ENCODE peak calls at places on chromosomes 13 and 19, in ten cellular contexts. B, J, Y, O, D, S, E, G, C and U are unnamed samples.

GRCh38 chr19:2070436-2070827 is 19.4 kb upstream of the MKNK2 start:
- DNase-seq in B (no peak), J (no peak), Y (no peak), O (no peak), D (no peak), S (no peak), E (no peak), G (no peak), C (no peak), U (peak; percentile 59)

GRCh38 chr19:58513694-58514563 is 2.1 kb upstream of the SLC27A5 start:
- DNase-seq in B (peak; percentile 67), J (peak; percentile 88), Y (no peak), O (peak; percentile 86), D (peak; percentile 85), S (peak; percentile 20), E (peak; percentile 84), G (peak; percentile 83), C (peak; percentile 93), U (peak; percentile 79)

GRCh38 chr13:62194371-62194770 is 778.7 kb upstream of the PCDH20 start:
- DNase-seq in B (no peak), J (no peak), Y (no peak), O (no peak), D (no peak), S (no peak), E (no peak), G (no peak), C (no peak), U (no peak)

GRCh38 chr13:99610702-99611289 is 109.5 kb downstream of the TM9SF2 start:
- DNase-seq in B (no peak), J (no peak), Y (no peak), O (no peak), D (no peak), S (no peak), E (no peak), G (no peak), C (no peak), U (no peak)

GRCh38 chr13:29411493-29411892 is 184.0 kb downstream of the SLC7A1 start:
- DNase-seq in B (no peak), J (no peak), Y (no peak), O (no peak), D (peak; percentile 59), S (no peak), E (peak; percentile 26), G (no peak), C (no peak), U (peak; percentile 35)

GRCh38 chr13:94327318-94327717 is 152.2 kb downstream of the DCT start:
- DNase-seq in B (no peak), J (no peak), Y (no peak), O (no peak), D (no peak), S (no peak), E (no peak), G (no peak), C (no peak), U (no peak)

GRCh38 chr13:75541961-75542360 is 4.3 kb upstream of the COMMD6 start:
- DNase-seq in B (no peak), J (no peak), Y (no peak), O (no peak), D (no peak), S (no peak), E (no peak), G (no peak), C (no peak), U (no peak)

GRCh38 chr19:39406656-39407393 is at the start of gene ZFP36:
- DNase-seq in B (peak; percentile 95), J (peak; percentile 91), Y (peak; percentile 60), O (peak; percentile 68), D (peak; percentile 81), S (no peak), E (peak; percentile 84), G (peak; percentile 83), C (peak; percentile 95), U (peak; percentile 86)

GRCh38 chr13:93244141-93244917 is 17.7 kb downstream of the GPC6 start:
- DNase-seq in B (no peak), J (no peak), Y (no peak), O (no peak), D (peak; percentile 65), S (no peak), E (peak; percentile 62), G (no peak), C (peak; percentile 68), U (peak; percentile 45)

GRCh38 chr19:40273469-40274360 is 11.4 kb downstream of the AKT2 start:
- DNase-seq in B (no peak), J (no peak), Y (no peak), O (no peak), D (no peak), S (no peak), E (no peak), G (no peak), C (no peak), U (no peak)

GRCh38 chr13:75101997-75102720 is 379.8 kb downstream of the TBC1D4 start:
- DNase-seq in B (no peak), J (no peak), Y (no peak), O (no peak), D (peak; percentile 56), S (no peak), E (peak; percentile 29), G (no peak), C (no peak), U (peak; percentile 59)

GRCh38 chr13:51523082-51523518 is 61.2 kb upstream of the WDFY2 start:
- DNase-seq in B (no peak), J (no peak), Y (no peak), O (no peak), D (peak; percentile 88), S (no peak), E (peak; percentile 68), G (no peak), C (peak; percentile 78), U (peak; percentile 72)

GRCh38 chr13:106917024-106917491 is 349.1 kb upstream of the ARGLU1 start:
- DNase-seq in B (no peak), J (peak; percentile 33), Y (no peak), O (no peak), D (no peak), S (no peak), E (peak; percentile 5), G (no peak), C (no peak), U (peak; percentile 2)
- H3K4me3 ChIP-seq in B (peak overlapping the region; percentile 44), J (peak overlapping the region; percentile 67), Y (no peak overlapping the region), O (no peak overlapping the region), D (no peak overlapping the region), S (peak overlapping the region; percentile 57), E (peak overlapping the region; percentile 77), G (no peak overlapping the region), C (no peak overlapping the region), U (peak overlapping the region; percentile 68)

DNA sequence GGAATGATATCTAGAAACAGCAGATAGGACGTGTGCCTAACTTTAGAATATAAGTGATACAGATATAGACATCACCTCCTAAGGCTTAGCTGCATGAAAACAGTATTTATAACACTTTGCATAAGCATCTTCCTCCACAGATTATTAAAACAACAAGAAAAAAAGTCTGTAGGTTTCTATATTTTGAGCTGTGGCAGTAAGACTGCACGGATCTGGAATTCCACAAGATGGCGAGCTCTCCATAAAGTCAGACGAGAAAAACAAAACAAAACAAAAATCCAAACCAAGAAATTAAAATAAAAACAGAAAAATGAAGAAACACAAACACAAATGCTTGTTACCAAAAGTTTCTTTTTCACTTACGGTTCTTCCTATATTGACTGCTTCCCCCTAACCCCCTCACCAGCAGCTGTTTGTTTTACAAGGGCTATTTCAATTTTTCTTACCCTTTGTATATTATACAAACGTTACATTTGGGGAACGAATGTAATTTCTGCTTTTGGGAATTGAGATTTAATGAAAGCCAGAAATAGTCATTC is 285.8 kb downstream of the MYO16 start:
- DNase-seq in B (no peak), J (no peak), Y (peak; percentile 27), O (no peak), D (peak; percentile 74), S (no peak), E (peak; percentile 57), G (no peak), C (peak; percentile 72), U (peak; percentile 76)
- H3K4me3 ChIP-seq in B (peak overlapping the region; percentile 19), J (peak overlapping the region; percentile 14), Y (peak overlapping the region; percentile 29), O (peak overlapping the region; percentile 30), D (peak overlapping the region; percentile 23), S (peak overlapping the region; percentile 12), E (peak overlapping the region; percentile 32), G (no peak overlapping the region), C (no peak overlapping the region), U (peak overlapping the region; percentile 13)

DNA sequence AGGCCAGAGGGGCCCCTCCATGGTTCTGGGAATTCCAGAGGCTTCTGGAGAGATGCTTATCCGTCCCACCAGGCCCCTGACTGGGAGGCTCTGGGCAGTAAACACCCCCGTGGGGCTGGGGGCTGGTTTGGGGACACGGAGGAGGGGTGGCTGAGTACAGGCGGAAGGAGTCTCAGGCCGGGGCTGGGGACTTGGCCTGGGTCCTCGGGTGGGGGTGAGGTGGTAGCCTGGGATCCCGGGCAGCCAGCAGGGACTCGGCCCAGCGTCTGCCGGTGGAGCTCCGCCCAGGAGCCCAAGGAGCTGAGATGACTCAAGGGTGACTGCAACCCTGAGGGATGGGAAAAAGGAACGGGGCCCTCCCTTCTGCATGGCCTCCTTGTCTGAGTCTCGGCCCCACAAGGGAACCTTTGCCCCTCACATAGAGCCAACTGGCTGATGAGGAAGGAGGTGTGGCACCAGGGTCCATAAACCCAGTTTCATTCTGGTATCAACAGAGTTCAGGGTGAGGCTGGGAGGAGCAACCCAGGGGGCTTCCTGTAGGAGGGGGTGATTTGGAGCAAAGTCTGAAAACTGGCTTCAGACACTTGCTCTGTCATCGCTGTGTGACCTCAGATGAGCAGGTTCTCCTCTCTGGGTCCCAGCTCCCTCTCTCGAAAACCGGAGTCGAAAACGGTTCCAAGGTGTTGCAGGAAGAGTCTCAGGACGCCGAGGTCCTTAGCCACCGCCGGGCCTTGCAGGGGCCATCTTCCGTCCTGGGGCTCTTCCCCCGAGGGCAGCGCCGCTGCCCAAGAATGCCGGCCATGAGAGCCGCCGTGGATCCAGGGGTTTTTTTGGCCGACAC is 809 bp downstream of the MISP start:
- DNase-seq in B (peak; percentile 84), J (no peak), Y (peak; percentile 45), O (no peak), D (peak; percentile 87), S (peak; percentile 42), E (peak; percentile 81), G (no peak), C (peak; percentile 80), U (peak; percentile 95)
- H3K4me3 ChIP-seq in B (peak overlapping the region; percentile 89), J (no peak overlapping the region), Y (no peak overlapping the region), O (peak overlapping the region; percentile 74), D (no peak overlapping the region), S (no peak overlapping the region), E (no peak overlapping the region), G (no peak overlapping the region), C (no peak overlapping the region), U (no peak overlapping the region)

GRCh38 chr13:98273824-98274786 is 97.0 kb upstream of the RNF113B start:
- DNase-seq in B (no peak), J (no peak), Y (no peak), O (no peak), D (no peak), S (no peak), E (no peak), G (no peak), C (no peak), U (no peak)
- H3K4me3 ChIP-seq in B (no peak overlapping the region), J (no peak overlapping the region), Y (no peak overlapping the region), O (no peak overlapping the region), D (no peak overlapping the region), S (no peak overlapping the region), E (no peak overlapping the region), G (no peak overlapping the region), C (no peak overlapping the region), U (no peak overlapping the region)

DNA sequence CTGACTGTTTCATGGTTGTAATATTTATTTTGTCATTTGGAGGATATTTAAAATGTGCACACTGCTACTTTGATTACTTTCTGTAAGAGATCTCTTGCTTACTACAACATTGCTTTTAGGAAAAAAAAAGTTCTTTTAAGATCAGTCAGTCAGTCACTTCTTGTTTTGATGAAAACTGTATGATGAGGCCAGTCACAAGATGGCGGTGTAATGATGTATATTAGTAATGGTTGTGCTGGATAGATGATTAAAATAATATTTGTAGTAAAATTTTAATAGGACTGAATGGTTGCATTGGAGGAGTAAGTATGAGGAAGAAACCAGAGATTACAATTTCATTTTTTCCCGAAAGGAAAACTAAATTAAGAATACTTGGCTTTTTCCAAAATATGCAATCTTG is 2411.1 kb downstream of the PCDH9 start:
- DNase-seq in B (no peak), J (no peak), Y (no peak), O (no peak), D (no peak), S (no peak), E (no peak), G (no peak), C (peak; percentile 15), U (no peak)
- H3K4me3 ChIP-seq in B (no peak overlapping the region), J (no peak overlapping the region), Y (no peak overlapping the region), O (no peak overlapping the region), D (no peak overlapping the region), S (no peak overlapping the region), E (no peak overlapping the region), G (no peak overlapping the region), C (no peak overlapping the region), U (no peak overlapping the region)